ENCODE peak calls at places on chromosome 15, in six cellular contexts. K is K562, T is HCT116, W is HepG2, O is SK-N-SH, N is H1. S is an unnamed sample.

GRCh38 chr15:78620021-78620838 is 566 bp downstream of the CHRNA3 start:
- DNase-seq in K (no peak), T (no peak), W (no peak), O (peak; percentile 86), N (peak; percentile 36), S (peak; percentile 76)

GRCh38 chr15:35210370-35210769 is 125.3 kb upstream of the NANOGP8 start:
- DNase-seq in K (no peak), T (no peak), W (no peak), O (no peak), N (no peak), S (no peak)

GRCh38 chr15:58755956-58756355 is 6.4 kb upstream of the ADAM10 start:
- DNase-seq in K (peak; percentile 22), T (no peak), W (no peak), O (peak; percentile 20), N (no peak), S (no peak)

GRCh38 chr15:76903251-76903681 is 1.9 kb downstream of the SCAPER start:
- DNase-seq in K (no peak), T (peak; percentile 12), W (peak; percentile 27), O (peak; percentile 50), N (no peak), S (no peak)

GRCh38 chr15:60616628-60617027 is 137.7 kb upstream of the ICE2 start:
- DNase-seq in K (no peak), T (no peak), W (no peak), O (no peak), N (no peak), S (no peak)

GRCh38 chr15:55649058-55649423 is 60.9 kb upstream of the PYGO1 start:
- DNase-seq in K (no peak), T (no peak), W (no peak), O (no peak), N (no peak), S (no peak)

GRCh38 chr15:34719883-34720148 is 35.0 kb downstream of the GJD2 start:
- DNase-seq in K (no peak), T (no peak), W (no peak), O (no peak), N (no peak), S (no peak)

GRCh38 chr15:56472278-56472677 is 7.3 kb upstream of the MNS1 start:
- DNase-seq in K (no peak), T (no peak), W (no peak), O (no peak), N (no peak), S (no peak)

GRCh38 chr15:66580643-66581042 is 14.8 kb upstream of the LCTL start:
- DNase-seq in K (no peak), T (no peak), W (no peak), O (no peak), N (no peak), S (no peak)

GRCh38 chr15:57892181-57892580 is 173.3 kb downstream of the ALDH1A2 start:
- DNase-seq in K (no peak), T (no peak), W (no peak), O (no peak), N (no peak), S (no peak)

GRCh38 chr15:57950381-57950946 is 115.0 kb downstream of the ALDH1A2 start:
- DNase-seq in K (peak; percentile 26), T (peak; percentile 31), W (no peak), O (no peak), N (no peak), S (no peak)

GRCh38 chr15:29070471-29071192 is 184.9 kb downstream of the APBA2 start:
- DNase-seq in K (no peak), T (no peak), W (no peak), O (no peak), N (no peak), S (no peak)

GRCh38 chr15:25859838-25860645 is 3.1 kb downstream of the ATP10A start:
- DNase-seq in K (no peak), T (no peak), W (no peak), O (no peak), N (no peak), S (no peak)

GRCh38 chr15:96088592-96088991 is 241.9 kb upstream of the NR2F2 start:
- DNase-seq in K (no peak), T (no peak), W (no peak), O (no peak), N (no peak), S (peak; percentile 66)

GRCh38 chr15:77027697-77028450 is 32.9 kb downstream of the PSTPIP1 start:
- DNase-seq in K (peak; percentile 77), T (no peak), W (no peak), O (peak; percentile 32), N (no peak), S (no peak)

GRCh38 chr15:83605595-83605994 is 48.3 kb upstream of the ADAMTSL3 start:
- DNase-seq in K (no peak), T (no peak), W (no peak), O (no peak), N (no peak), S (no peak)

GRCh38 chr15:38611228-38611627 is 46.6 kb upstream of the RASGRP1 start:
- DNase-seq in K (no peak), T (no peak), W (no peak), O (no peak), N (no peak), S (no peak)

GRCh38 chr15:55587321-55588069 is 650 bp downstream of the PYGO1 start:
- DNase-seq in K (peak; percentile 24), T (no peak), W (peak; percentile 31), O (peak; percentile 83), N (no peak), S (no peak)

GRCh38 chr15:58438956-58439355 is 7.2 kb downstream of the LIPC start:
- DNase-seq in K (peak; percentile 52), T (peak; percentile 60), W (peak; percentile 77), O (peak; percentile 63), N (no peak), S (peak; percentile 36)

GRCh38 chr15:71131601-71132357 is 16.5 kb downstream of the THSD4 start:
- DNase-seq in K (no peak), T (no peak), W (no peak), O (no peak), N (no peak), S (no peak)

GRCh38 chr15:71136159-71137137 is 21.2 kb downstream of the THSD4 start:
- DNase-seq in K (no peak), T (no peak), W (no peak), O (no peak), N (no peak), S (peak; percentile 80)

GRCh38 chr15:71137138-71137518 is 21.9 kb downstream of the THSD4 start:
- DNase-seq in K (no peak), T (no peak), W (no peak), O (no peak), N (no peak), S (no peak)

GRCh38 chr15:71129660-71130059 is 14.4 kb downstream of the THSD4 start:
- DNase-seq in K (no peak), T (no peak), W (no peak), O (no peak), N (no peak), S (no peak)

DNA sequence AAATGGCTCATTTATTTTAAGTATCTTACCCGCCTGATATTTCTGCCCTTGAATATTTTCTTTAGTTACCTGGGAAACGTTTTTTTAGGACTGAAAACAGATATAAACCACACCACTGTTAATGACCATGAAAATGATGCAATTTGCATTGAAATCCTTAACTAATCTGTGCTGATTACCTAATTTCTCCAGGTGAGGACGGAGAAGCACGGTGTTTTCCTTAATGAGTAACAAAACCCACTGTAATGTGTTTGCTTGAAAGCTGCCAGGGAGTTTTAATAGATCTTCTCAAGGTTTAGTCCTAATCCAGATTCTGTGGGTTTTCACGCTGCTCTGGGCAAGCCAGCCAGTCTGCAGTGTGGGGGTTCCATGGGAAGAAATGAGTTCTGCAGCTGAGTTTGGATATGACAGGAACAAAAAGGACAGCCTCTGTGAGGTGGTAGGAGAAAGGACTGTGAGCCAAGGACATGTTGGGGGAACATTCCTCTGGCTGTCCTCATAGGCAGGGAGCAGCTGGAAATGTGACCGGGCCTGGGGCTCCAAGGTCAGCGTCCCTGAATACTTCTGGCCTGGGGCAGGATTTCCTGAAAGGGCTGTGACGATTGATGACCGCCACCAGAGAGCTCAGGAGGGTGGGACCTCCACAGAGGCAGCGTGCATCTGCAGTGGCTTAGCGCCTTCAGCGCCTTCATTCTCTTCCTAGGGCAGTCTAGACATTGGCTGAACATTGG is 18.6 kb downstream of the THSD4 start:
- DNase-seq in K (no peak), T (no peak), W (no peak), O (no peak), N (no peak), S (no peak)
- TF ChIP-seq YY1 in K (no peak), T (no peak), W (no peak), O (no peak), N (no peak), S (no peak)

GRCh38 chr15:68203956-68204355 is 1.2 kb downstream of the CALML4 start:
- DNase-seq in K (no peak), T (no peak), W (no peak), O (no peak), N (no peak), S (no peak)
- H3K9ac ChIP-seq in K (no peak overlapping the region), T (no peak overlapping the region), W (no peak overlapping the region), O (no peak overlapping the region), N (no peak overlapping the region), S (peak overlapping the region; percentile 25)

GRCh38 chr15:31365655-31366127 is 39.1 kb downstream of the KLF13 start:
- DNase-seq in K (peak; percentile 86), T (no peak), W (no peak), O (peak; percentile 78), N (peak; percentile 44), S (peak; percentile 38)

GRCh38 chr15:31367730-31368344 is 41.2 kb downstream of the KLF13 start:
- DNase-seq in K (no peak), T (no peak), W (no peak), O (no peak), N (no peak), S (no peak)

GRCh38 chr15:31367021-31367729 is 40.5 kb downstream of the KLF13 start:
- DNase-seq in K (no peak), T (no peak), W (no peak), O (no peak), N (no peak), S (no peak)

GRCh38 chr15:31365032-31365654 is 38.5 kb downstream of the KLF13 start:
- DNase-seq in K (no peak), T (no peak), W (no peak), O (no peak), N (no peak), S (no peak)

GRCh38 chr15:31366169-31366734 is 39.6 kb downstream of the KLF13 start:
- DNase-seq in K (no peak), T (no peak), W (no peak), O (peak; percentile 55), N (no peak), S (no peak)
- TF ChIP-seq YY1 in K (no peak), T (no peak), W (no peak), O (no peak), N (no peak), S (no peak)

DNA sequence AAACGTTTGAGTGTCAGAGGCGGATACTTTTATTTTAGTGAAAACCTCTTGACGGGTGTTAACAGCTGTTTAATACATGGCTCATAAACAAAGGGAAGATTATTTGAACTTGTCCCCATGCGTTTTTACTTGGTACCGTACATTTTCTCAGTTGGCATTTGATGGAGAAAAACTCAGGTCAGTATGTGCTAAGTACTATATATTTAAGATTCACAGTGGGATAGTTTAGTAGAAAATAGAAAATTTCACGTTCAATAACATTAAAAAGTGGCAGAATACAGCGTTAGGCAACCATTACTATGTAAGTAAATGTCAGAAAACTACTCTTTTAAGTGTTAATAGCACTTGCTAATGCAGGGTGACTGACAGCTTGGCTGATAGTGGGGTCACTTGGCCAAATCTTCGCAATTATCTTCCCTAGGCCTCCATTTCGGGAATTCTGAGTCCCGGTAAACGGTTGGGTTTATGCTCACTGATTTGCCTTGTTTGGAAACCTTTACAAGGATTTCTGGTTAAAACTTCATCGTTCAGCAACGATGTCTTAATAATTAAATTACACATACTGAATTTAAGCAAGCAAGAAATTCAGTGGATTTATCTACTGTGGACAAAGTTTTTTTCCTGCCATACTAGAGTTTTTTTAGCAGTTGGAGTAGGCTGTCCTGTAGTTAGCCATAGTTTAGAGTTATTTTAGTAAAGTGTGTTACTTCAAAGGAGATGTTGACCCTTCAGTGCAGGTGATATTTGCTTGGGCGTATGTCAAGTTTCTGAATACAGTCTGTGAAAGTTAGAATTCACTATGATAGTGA is 4.9 kb downstream of the CHD2 start:
- DNase-seq in K (no peak), T (no peak), W (no peak), O (no peak), N (no peak), S (no peak)
- H3K9ac ChIP-seq in K (peak overlapping the region; percentile 90), T (peak overlapping the region; percentile 76), W (peak overlapping the region; percentile 92), O (peak overlapping the region; percentile 91), N (no peak overlapping the region), S (peak overlapping the region; percentile 38)

S was measured in NT2/D1.